ENCODE peak calls at places on chromosome 13, in ten cellular contexts. K is stimulated activated CD4-positive, alpha-beta T cell treated with anti-CD3 and anti-CD28 coated beads, Interleukin-4, amount 100 ng/mL, for 48 hours; V is activated naive CD4-positive, alpha-beta T cell treated with anti-CD3 and anti-CD28 coated beads for 36 hours; U is HL-60; Q is activated T-helper 1 cell treated with anti-CD3 and anti-CD28 coated beads, Interleukin-12 subunit alpha, Interleukin-12 subunit beta, Interleukin-2, Interleukin-4 antibody, amounts not matched to agents 30 ng/mL and 10 ng/mL and 1 ng/mL, durations not matched to agents 14 hours and 24 hours and 36 hours; M is immature natural killer cell; O is NCI-H774; R is EL; H is COR-L47; G is amygdala. X is an unnamed sample.
A peak's percentile ranks its signal among the peaks of the same experiment; 100 is the strongest.

GRCh38 chr13:111217661-111218060 is 102.6 kb downstream of the ARHGEF7 start:
- DNase-seq in K (no peak), V (no peak), U (no peak), Q (no peak), M (no peak), O (no peak), R (no peak), H (no peak), G (no peak), X (no peak)

GRCh38 chr13:48493851-48494250 is 39.0 kb downstream of the RCBTB2 start:
- DNase-seq in K (no peak), V (no peak), U (no peak), Q (no peak), M (no peak), O (no peak), R (no peak), H (no peak), G (no peak), X (no peak)

GRCh38 chr13:90416519-90416918 is 931.0 kb upstream of the MIR17HG start:
- DNase-seq in K (no peak), V (no peak), U (no peak), Q (no peak), M (no peak), O (no peak), R (peak; percentile 86), H (no peak), G (no peak), X (no peak)

GRCh38 chr13:52838433-52839107 is 9.9 kb downstream of the PCDH8 start:
- DNase-seq in K (no peak), V (no peak), U (no peak), Q (no peak), M (no peak), O (no peak), R (no peak), H (no peak), G (no peak), X (no peak)

GRCh38 chr13:37995052-37995451 is 125.5 kb upstream of the TRPC4 start:
- DNase-seq in K (no peak), V (no peak), U (no peak), Q (no peak), M (no peak), O (peak; percentile 63), R (no peak), H (peak; percentile 92), G (no peak), X (peak; percentile 7)

GRCh38 chr13:94917814-94918213 is 205.5 kb upstream of the SOX21 start:
- DNase-seq in K (no peak), V (no peak), U (no peak), Q (no peak), M (no peak), O (no peak), R (no peak), H (no peak), G (no peak), X (no peak)

GRCh38 chr13:76754414-76754813 is 131.8 kb downstream of the KCTD12 start:
- DNase-seq in K (no peak), V (no peak), U (no peak), Q (no peak), M (no peak), O (no peak), R (no peak), H (no peak), G (no peak), X (no peak)

GRCh38 chr13:27790523-27790922 is 1.8 kb upstream of the GSX1 start:
- DNase-seq in K (no peak), V (no peak), U (no peak), Q (no peak), M (no peak), O (no peak), R (no peak), H (no peak), G (no peak), X (no peak)

GRCh38 chr13:79402074-79402635 is 3.9 kb downstream of the RBM26 start:
- DNase-seq in K (no peak), V (no peak), U (no peak), Q (no peak), M (no peak), O (no peak), R (no peak), H (no peak), G (no peak), X (no peak)

GRCh38 chr13:22625691-22626090 is 555.1 kb upstream of the SGCG start:
- DNase-seq in K (no peak), V (no peak), U (no peak), Q (no peak), M (no peak), O (no peak), R (no peak), H (no peak), G (no peak), X (no peak)

GRCh38 chr13:77507931-77508776 is 27.4 kb upstream of the SCEL start:
- DNase-seq in K (no peak), V (no peak), U (no peak), Q (no peak), M (no peak), O (no peak), R (peak; percentile 78), H (no peak), G (no peak), X (peak; percentile 33)

GRCh38 chr13:40318366-40318765 is 348.1 kb downstream of the FOXO1 start:
- DNase-seq in K (no peak), V (peak; percentile 23), U (no peak), Q (no peak), M (no peak), O (no peak), R (no peak), H (peak; percentile 1), G (peak; percentile 36), X (peak; percentile 36)

GRCh38 chr13:39571502-39572092 is 31.4 kb downstream of the LHFPL6 start:
- DNase-seq in K (no peak), V (no peak), U (no peak), Q (no peak), M (no peak), O (no peak), R (no peak), H (no peak), G (no peak), X (no peak)

GRCh38 chr13:51324714-51325440 is 14.6 kb upstream of the SERPINE3 start:
- DNase-seq in K (no peak), V (no peak), U (no peak), Q (no peak), M (no peak), O (no peak), R (no peak), H (no peak), G (peak; percentile 52), X (no peak)

GRCh38 chr13:20713751-20714150 is 10.3 kb downstream of the IL17D start:
- DNase-seq in K (no peak), V (no peak), U (no peak), Q (no peak), M (no peak), O (no peak), R (peak; percentile 81), H (no peak), G (no peak), X (no peak)

GRCh38 chr13:100674363-100674847 is at the start of gene TMTC4:
- DNase-seq in K (no peak), V (no peak), U (no peak), Q (no peak), M (no peak), O (no peak), R (no peak), H (no peak), G (no peak), X (no peak)

GRCh38 chr13:51113969-51114368 is 2.9 kb upstream of the C13orf42 start:
- DNase-seq in K (no peak), V (no peak), U (no peak), Q (no peak), M (no peak), O (no peak), R (no peak), H (no peak), G (no peak), X (no peak)

GRCh38 chr13:30880756-30881155 is 25.3 kb upstream of the MEDAG start:
- DNase-seq in K (no peak), V (no peak), U (no peak), Q (no peak), M (no peak), O (no peak), R (peak; percentile 86), H (no peak), G (no peak), X (no peak)

GRCh38 chr13:62280590-62280989 is 864.9 kb upstream of the PCDH20 start:
- DNase-seq in K (no peak), V (no peak), U (no peak), Q (no peak), M (no peak), O (no peak), R (no peak), H (no peak), G (no peak), X (no peak)

GRCh38 chr13:95833713-95834112 is 156.8 kb downstream of the DNAJC3 start:
- DNase-seq in K (no peak), V (no peak), U (no peak), Q (no peak), M (no peak), O (no peak), R (peak; percentile 20), H (no peak), G (no peak), X (no peak)

GRCh38 chr13:79990048-79990447 is 350.9 kb downstream of the SPRY2 start:
- DNase-seq in K (no peak), V (no peak), U (no peak), Q (no peak), M (no peak), O (no peak), R (no peak), H (no peak), G (no peak), X (no peak)

GRCh38 chr13:44412341-44412935 is 38.8 kb downstream of the SERP2 start:
- DNase-seq in K (no peak), V (no peak), U (no peak), Q (no peak), M (no peak), O (no peak), R (no peak), H (no peak), G (no peak), X (no peak)

GRCh38 chr13:109971006-109971744 is 184.8 kb upstream of the IRS2 start:
- DNase-seq in K (no peak), V (no peak), U (no peak), Q (no peak), M (no peak), O (no peak), R (peak; percentile 4), H (no peak), G (no peak), X (no peak)

GRCh38 chr13:40170091-40170490 is 496.4 kb downstream of the FOXO1 start:
- DNase-seq in K (no peak), V (no peak), U (no peak), Q (no peak), M (no peak), O (no peak), R (no peak), H (no peak), G (no peak), X (no peak)

GRCh38 chr13:107586216-107586615 is 629.1 kb downstream of the LIG4 start:
- DNase-seq in K (no peak), V (no peak), U (no peak), Q (no peak), M (no peak), O (no peak), R (no peak), H (no peak), G (no peak), X (no peak)

GRCh38 chr13:110644892-110645521 is 29.7 kb downstream of the NAXD start:
- DNase-seq in K (peak; percentile 10), V (peak; percentile 63), U (peak; percentile 57), Q (peak; percentile 7), M (peak; percentile 36), O (no peak), R (peak; percentile 28), H (peak; percentile 23), G (peak; percentile 32), X (peak; percentile 79)

GRCh38 chr13:48551329-48551728 is 18.4 kb upstream of the RCBTB2 start:
- DNase-seq in K (no peak), V (no peak), U (no peak), Q (no peak), M (no peak), O (no peak), R (no peak), H (no peak), G (no peak), X (no peak)

GRCh38 chr13:33787051-33787591 is 30.8 kb upstream of the RFC3 start:
- DNase-seq in K (no peak), V (no peak), U (no peak), Q (no peak), M (peak; percentile 28), O (no peak), R (peak; percentile 59), H (no peak), G (no peak), X (no peak)

X was measured in NCI-H2029.